ENCODE peak calls at places on chromosomes 11 and 22, in four cellular contexts. F is GM12865, Q is neural progenitor cell, G is OCI-LY7. E is an unnamed sample.

GRCh38 chr11:59040607-59041006 is 45.5 kb upstream of the GLYATL1B start:
- DNase-seq in Q (no peak), F (no peak), G (peak; percentile 27), E (no peak)

GRCh38 chr11:68843703-68844312 is 2.1 kb upstream of the CPT1A start:
- DNase-seq in Q (peak; percentile 57), G (peak; percentile 70), F (peak; percentile 88), E (peak; percentile 66)

GRCh38 chr11:75654314-75654713 is 14.5 kb downstream of the MAP6 start:
- DNase-seq in F (peak; percentile 71), G (no peak), Q (no peak), E (no peak)

GRCh38 chr11:102955624-102956023 is at the start of gene MMP13:
- DNase-seq in G (no peak), F (no peak), Q (no peak), E (no peak)

GRCh38 chr11:91694331-91694730 is 530.3 kb upstream of the FAT3 start:
- DNase-seq in G (no peak), F (no peak), Q (no peak), E (no peak)

GRCh38 chr11:17683378-17684161 is 35.8 kb upstream of the MYOD1 start:
- DNase-seq in F (no peak), Q (no peak), G (no peak), E (no peak)

GRCh38 chr11:124096364-124096763 is 18.9 kb upstream of the VWA5A start:
- DNase-seq in G (no peak), Q (no peak), F (no peak), E (no peak)

GRCh38 chr11:34075178-34075820 is 23.8 kb downstream of the CAPRIN1 start:
- DNase-seq in G (no peak), F (no peak), Q (no peak), E (no peak)

GRCh38 chr22:27267145-27267544 is 534.4 kb downstream of the MN1 start:
- DNase-seq in G (no peak), Q (no peak), F (no peak), E (no peak)

GRCh38 chr22:27851974-27852713 is 50.6 kb upstream of the MN1 start:
- DNase-seq in F (no peak), Q (peak; percentile 35), G (no peak), E (no peak)

GRCh38 chr22:29305836-29306174 is 645 bp upstream of the GAS2L1 start:
- DNase-seq in F (no peak), Q (no peak), G (no peak), E (no peak)

GRCh38 chr11:47394322-47395224 is 13.8 kb upstream of the SLC39A13 start:
- DNase-seq in G (peak; percentile 88), Q (peak; percentile 2), F (peak; percentile 88), E (no peak)

GRCh38 chr11:63564056-63564784 is 1.0 kb upstream of the PLAAT2 start:
- DNase-seq in G (no peak), F (peak; percentile 93), Q (no peak), E (no peak)

GRCh38 chr22:23598805-23599518 is 18.9 kb upstream of the IGLL1 start:
- DNase-seq in Q (no peak), G (no peak), F (no peak), E (no peak)

GRCh38 chr11:1233351-1234053 is 10.6 kb downstream of the MUC5B start:
- DNase-seq in Q (no peak), F (no peak), G (no peak), E (peak; percentile 4)
- TF ChIP-seq CTCF in Q (no peak), F (no peak), G (no peak), E (no peak)

DNA sequence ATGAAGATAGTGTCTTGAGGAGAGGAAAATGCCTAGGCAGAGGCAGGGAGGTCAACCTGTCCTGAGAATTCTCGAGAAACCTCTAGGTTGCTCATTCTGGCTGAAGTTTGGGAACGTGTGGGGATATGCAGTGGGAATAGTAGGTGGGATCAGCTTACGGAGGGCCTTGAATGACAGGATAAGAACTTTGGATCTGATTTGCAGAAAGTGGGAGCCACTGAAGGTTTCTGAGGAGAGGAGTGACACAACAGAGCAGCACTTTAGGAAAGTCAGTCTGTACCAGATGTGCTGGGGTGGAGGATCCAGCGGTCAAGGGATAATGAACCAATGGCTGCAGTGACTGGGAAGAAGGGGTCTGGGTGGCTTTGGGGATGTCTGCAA is 2.4 kb downstream of the CD82 start:
- DNase-seq in Q (no peak), G (no peak), F (no peak), E (no peak)
- TF ChIP-seq CTCF in Q (no peak), G (no peak), F (no peak), E (no peak)

DNA sequence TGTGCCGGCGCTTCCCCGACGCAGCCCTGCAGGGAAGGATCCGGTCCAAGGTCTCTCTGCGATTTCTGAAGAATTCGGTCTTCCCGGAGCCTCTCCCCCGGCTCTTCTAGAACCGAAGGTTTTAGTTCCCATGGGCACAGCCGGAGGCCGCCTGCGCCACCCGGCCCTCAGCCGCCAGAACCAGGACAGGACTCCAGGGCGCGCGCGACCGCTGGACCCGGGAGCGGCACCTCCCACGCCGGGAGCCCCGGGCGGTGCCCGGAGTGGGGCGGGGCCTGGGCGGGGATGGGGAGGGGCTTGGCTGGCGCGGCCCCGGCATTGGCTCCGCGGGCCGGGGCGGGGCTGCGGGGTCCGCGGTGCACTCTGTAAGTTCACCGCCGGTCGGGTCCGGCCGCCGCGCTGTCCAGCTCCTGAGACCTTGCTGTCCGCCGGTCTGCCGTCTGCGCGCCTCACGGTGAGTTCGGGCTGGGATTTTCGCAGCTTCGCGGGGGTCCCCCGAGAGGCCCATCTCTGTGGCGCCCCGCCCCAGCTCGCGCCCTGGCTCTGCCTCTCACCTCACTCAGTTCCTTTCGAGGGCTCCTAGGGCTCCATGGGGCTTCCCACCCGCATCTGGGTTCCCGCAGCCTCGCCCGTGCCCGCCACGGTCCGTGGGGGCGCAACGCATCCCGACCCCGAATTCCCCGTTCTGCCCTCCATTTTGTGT is at the start of gene CDC42EP2:
- DNase-seq in Q (peak; percentile 97), F (peak; percentile 75), G (peak; percentile 74), E (peak; percentile 93)
- TF ChIP-seq CTCF in Q (peak; percentile 7), F (no peak), G (no peak), E (no peak)

GRCh38 chr11:86805873-86806310 is 5.5 kb downstream of the PRSS23 start:
- DNase-seq in Q (no peak), G (no peak), F (peak; percentile 48), E (no peak)
- TF ChIP-seq CTCF in Q (no peak), G (no peak), F (no peak), E (no peak)

GRCh38 chr11:57335343-57336110 is at the start of gene SSRP1:
- DNase-seq in F (peak; percentile 94), Q (peak; percentile 93), G (peak; percentile 95), E (peak; percentile 82)
- TF ChIP-seq CTCF in F (no peak), Q (peak; percentile 25), G (peak; percentile 31), E (no peak)

DNA sequence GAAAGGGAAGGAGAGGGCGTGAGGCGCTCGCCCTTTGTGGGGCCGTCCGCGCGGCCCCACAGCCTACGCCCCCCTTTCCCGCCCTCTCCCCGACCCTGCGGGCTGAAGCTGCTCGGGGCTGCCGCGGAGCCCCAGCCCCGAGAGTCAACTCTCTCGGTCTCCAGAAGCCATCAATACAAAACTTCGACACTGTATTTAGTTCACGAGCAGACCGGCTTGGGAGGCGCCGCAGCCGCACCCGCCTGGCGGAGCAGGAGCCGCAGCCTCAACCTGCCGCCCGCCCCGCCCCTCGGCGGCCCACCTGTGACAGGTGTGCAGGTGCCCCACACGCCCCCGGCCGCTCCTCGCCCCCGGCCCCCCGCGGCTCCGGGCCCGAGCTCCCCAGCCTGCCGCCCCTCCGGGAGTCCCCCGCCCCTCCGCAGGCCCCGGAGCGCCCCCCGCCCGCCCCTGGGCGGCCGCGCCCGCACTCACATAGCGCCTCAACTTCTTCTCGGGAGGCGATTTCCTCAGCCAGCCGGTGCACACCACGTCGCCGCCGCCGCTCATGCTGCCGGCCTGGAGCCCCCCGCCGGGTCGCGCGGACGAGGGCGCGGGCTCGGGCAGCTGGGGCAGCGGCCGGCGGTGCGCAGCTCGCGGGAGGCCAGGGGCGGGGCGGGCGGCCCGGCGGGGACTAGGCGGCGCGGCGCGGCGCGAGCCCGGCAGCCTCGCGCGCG is at the start of gene GAB2:
- DNase-seq in Q (no peak), G (no peak), F (no peak), E (no peak)
- TF ChIP-seq CTCF in Q (no peak), G (no peak), F (no peak), E (no peak)

E was measured in nephron progenitor cell.